ENCODE peak calls at places on chromosomes 3 and 15, in six cellular contexts. I is right cardiac atrium, G is OCI-LY7, C is mesendoderm, E is aorta, W is GM12878. X is an unnamed sample. For H3K4me1, the result is how much of the 10 kb centered on the place peaks cover.

GRCh38 chr15:33160581-33161165 is 33.8 kb downstream of the FMN1 start:
- DNase-seq in W (no peak), C (no peak), I (no peak), E (no peak), G (no peak), X (no peak)

GRCh38 chr15:70141376-70142071 is 43.8 kb upstream of the TLE3 start:
- DNase-seq in C (no peak), G (no peak), W (no peak), I (no peak), E (no peak), X (no peak)

GRCh38 chr3:11195201-11195600 is 40.9 kb downstream of the HRH1 start:
- DNase-seq in W (no peak), C (no peak), E (no peak), I (no peak), G (no peak), X (no peak)

GRCh38 chr3:179563298-179563934 is 690 bp downstream of the ACTL6A start:
- DNase-seq in W (peak), I (peak), G (peak), E (peak), C (peak), X (peak)

GRCh38 chr15:81955709-81956108 is 90.1 kb downstream of the MEX3B start:
- DNase-seq in C (no peak), G (no peak), I (no peak), E (no peak), W (no peak), X (no peak)

GRCh38 chr15:40493089-40493840 is 22.5 kb downstream of the CHST14 start:
- DNase-seq in C (no peak), I (no peak), W (no peak), G (no peak), E (no peak), X (no peak)

GRCh38 chr15:38605744-38606143 is 41.1 kb upstream of the RASGRP1 start:
- DNase-seq in E (no peak), C (no peak), G (no peak), W (no peak), I (no peak), X (no peak)

GRCh38 chr3:153463895-153464294 is 301.9 kb downstream of the RAP2B start:
- DNase-seq in C (no peak), G (peak), I (no peak), E (no peak), W (peak), X (no peak)

GRCh38 chr3:29026301-29026700 is 254.6 kb upstream of the RBMS3 start:
- DNase-seq in C (no peak), W (peak), G (no peak), I (no peak), E (no peak), X (no peak)

GRCh38 chr3:156553705-156554356 is 1.1 kb downstream of the SSR3 start:
- DNase-seq in G (peak), E (no peak), I (no peak), C (peak), W (no peak), X (no peak)

GRCh38 chr15:51756482-51756881 is 5.1 kb downstream of the TMOD2 start:
- DNase-seq in W (no peak), E (no peak), G (no peak), I (no peak), C (no peak), X (no peak)

GRCh38 chr15:70375586-70375985 is 277.9 kb upstream of the TLE3 start:
- DNase-seq in W (no peak), C (no peak), E (no peak), G (no peak), I (no peak), X (no peak)

GRCh38 chr15:88036154-88036839 is 220.2 kb downstream of the NTRK3 start:
- DNase-seq in I (no peak), C (peak), G (no peak), W (no peak), E (no peak), X (no peak)

GRCh38 chr3:125281411-125281810 is 68.9 kb upstream of the SLC12A8 start:
- DNase-seq in C (no peak), I (no peak), G (no peak), W (no peak), E (no peak), X (no peak)

GRCh38 chr3:54784021-54784420 is 143.8 kb downstream of the LRTM1 start:
- DNase-seq in W (no peak), C (no peak), E (no peak), I (no peak), G (no peak), X (no peak)

GRCh38 chr15:83155937-83156336 is 48.5 kb downstream of the TM6SF1 start:
- DNase-seq in W (no peak), I (no peak), C (peak), E (no peak), G (no peak), X (no peak)

GRCh38 chr3:23805228-23805880 is 401 bp upstream of the UBE2E1 start:
- DNase-seq in I (no peak), C (peak), G (peak), W (no peak), E (no peak), X (no peak)
- H3K27ac ChIP-seq in I (no peak), C (no peak), G (no peak), W (no peak), E (no peak), X (peak)

GRCh38 chr15:31223478-31224350 is 102.9 kb upstream of the KLF13 start:
- DNase-seq in E (no peak), C (no peak), W (no peak), I (peak), G (no peak), X (no peak)

GRCh38 chr15:31221936-31222515 is 104.6 kb upstream of the KLF13 start:
- DNase-seq in I (peak), E (no peak), W (no peak), C (peak), G (no peak), X (no peak)

GRCh38 chr15:31226011-31226410 is 100.6 kb upstream of the KLF13 start:
- DNase-seq in G (peak), I (peak), W (no peak), C (no peak), E (no peak), X (no peak)

GRCh38 chr15:31225356-31225955 is 101.2 kb upstream of the KLF13 start:
- DNase-seq in G (no peak), W (no peak), I (peak), E (no peak), C (no peak), X (no peak)

DNA sequence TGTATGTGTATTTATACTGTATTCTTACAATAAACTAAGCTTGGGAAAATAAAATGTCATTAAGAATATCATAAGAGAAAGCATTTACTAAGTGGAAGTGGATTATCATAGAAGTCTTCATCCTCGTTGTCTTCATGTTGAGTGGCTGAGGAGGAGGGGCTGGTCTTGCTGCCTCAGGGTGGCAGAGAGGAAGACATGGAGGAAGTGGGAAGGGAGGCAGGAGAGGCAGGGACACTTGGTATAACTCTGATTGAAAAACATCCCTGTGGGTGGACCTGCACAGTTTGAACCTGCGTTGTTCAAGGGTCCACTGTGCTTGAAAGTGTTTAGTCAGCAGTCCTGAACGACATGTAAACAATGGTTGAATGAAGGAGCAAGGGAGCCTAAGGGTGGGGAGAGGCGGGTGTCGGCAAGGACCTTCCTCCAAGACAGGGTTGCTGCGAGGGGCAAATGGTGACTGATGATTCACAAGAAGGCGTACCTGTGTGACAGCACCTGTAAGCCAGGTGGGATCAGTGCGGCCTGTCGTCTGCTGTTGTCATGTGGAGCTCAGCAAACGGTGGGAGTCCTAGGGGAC is 103.8 kb upstream of the KLF13 start:
- DNase-seq in W (no peak), E (no peak), I (peak), G (no peak), C (no peak), X (no peak)
- H3K4me1 ChIP-seq in W (under half), E (under half), I (under half), G (half or more), C (under half), X (under half)

GRCh38 chr3:128805771-128806170 is 73.6 kb upstream of the ACAD9 start:
- DNase-seq in E (no peak), C (no peak), W (no peak), G (no peak), I (no peak), X (no peak)

GRCh38 chr3:128804017-128804816 is 75.2 kb upstream of the ACAD9 start:
- DNase-seq in C (peak), E (no peak), I (no peak), G (peak), W (peak), X (no peak)

GRCh38 chr3:128803307-128803706 is 76.1 kb upstream of the ACAD9 start:
- DNase-seq in E (no peak), G (no peak), C (no peak), I (no peak), W (no peak), X (no peak)

GRCh38 chr3:128806588-128806987 is 72.8 kb upstream of the ACAD9 start:
- DNase-seq in I (no peak), C (no peak), W (no peak), E (no peak), G (peak), X (no peak)

GRCh38 chr3:128804817-128805166 is 74.6 kb upstream of the ACAD9 start:
- DNase-seq in W (no peak), E (no peak), C (no peak), G (no peak), I (no peak), X (no peak)
- H3K27ac ChIP-seq in W (peak), E (no peak), C (no peak), G (peak), I (peak), X (peak)

GRCh38 chr15:96416218-96416933 is 85.9 kb downstream of the NR2F2 start:
- DNase-seq in G (no peak), I (peak), C (peak), E (no peak), W (no peak), X (peak)
- H3K4me1 ChIP-seq in G (under half), I (under half), C (under half), E (under half), W (under half), X (under half)

DNA sequence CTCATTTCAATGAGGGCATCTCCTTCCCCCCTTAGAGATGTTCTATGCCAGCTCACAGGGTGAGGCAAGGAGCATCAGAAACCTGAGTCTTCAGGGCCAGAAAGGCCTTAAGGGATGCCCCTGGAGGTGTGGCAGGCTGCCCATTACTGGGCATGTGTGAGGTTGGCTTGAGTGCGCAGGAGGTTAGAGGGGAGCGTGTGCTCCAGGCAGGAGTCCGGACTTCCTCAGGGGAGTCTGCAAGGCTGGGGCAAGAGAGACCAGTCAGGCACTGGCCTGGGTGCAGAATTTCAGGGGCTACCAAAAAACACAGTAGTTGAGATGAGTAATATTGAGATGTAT is 1.9 kb downstream of the LOXL1 start:
- DNase-seq in E (peak), G (no peak), I (no peak), C (no peak), W (no peak), X (no peak)
- H3K27ac ChIP-seq in E (no peak), G (no peak), I (no peak), C (no peak), W (no peak), X (peak)

GRCh38 chr3:162165346-162165745 is 668.7 kb downstream of the OTOL1 start:
- DNase-seq in I (no peak), G (no peak), C (no peak), W (no peak), E (no peak), X (no peak)
- H3K4me1 ChIP-seq in I (under half), G (under half), C (under half), W (under half), E (under half), X (under half)